ENCODE peak calls at places on chromosomes 6 and 20, in ten cellular contexts. R is ureter; Q is WTC11; I is naive thymus-derived CD8-positive, alpha-beta T cell; X is epithelial cell of proximal tubule; B is omental fat pad; K is CD8-positive, alpha-beta T cell; J is KG1; M is M059J; T is heart right ventricle. A is an unnamed sample.

GRCh38 chr6:166415833-166416347 is 33.1 kb upstream of the MPC1 start:
- DNase-seq in M (no peak), B (no peak), T (no peak), R (no peak), I (no peak), Q (no peak), J (no peak), K (no peak), X (no peak), A (no peak)

GRCh38 chr6:27545271-27546046 is 72.6 kb upstream of the ZNF184 start:
- DNase-seq in R (no peak), X (peak; percentile 60), M (peak; percentile 80), T (no peak), K (no peak), B (no peak), Q (peak; percentile 92), J (no peak), I (no peak), A (peak; percentile 83)

GRCh38 chr6:87115402-87116135 is 20.7 kb upstream of the CGA start:
- DNase-seq in Q (no peak), T (no peak), R (no peak), X (no peak), I (no peak), B (no peak), J (no peak), K (no peak), M (no peak), A (no peak)

GRCh38 chr6:148395583-148396101 is 53.0 kb downstream of the SASH1 start:
- DNase-seq in Q (no peak), X (no peak), R (no peak), B (no peak), I (no peak), J (no peak), M (no peak), T (peak; percentile 48), K (no peak), A (no peak)

GRCh38 chr20:36126836-36127529 is 27.6 kb upstream of the EPB41L1 start:
- DNase-seq in J (no peak), T (no peak), I (no peak), M (no peak), B (no peak), K (no peak), R (no peak), Q (no peak), X (no peak), A (no peak)

GRCh38 chr6:79076160-79076559 is 1.9 kb downstream of the PHIP start:
- DNase-seq in M (peak; percentile 19), T (no peak), Q (no peak), K (no peak), I (no peak), B (no peak), R (no peak), X (no peak), J (no peak), A (no peak)

GRCh38 chr20:56893206-56893605 is 264.1 kb downstream of the TFAP2C start:
- DNase-seq in J (peak; percentile 22), B (no peak), K (no peak), R (no peak), T (no peak), M (peak; percentile 42), X (no peak), Q (peak; percentile 54), I (no peak), A (no peak)

GRCh38 chr6:101294051-101294638 is 99.4 kb upstream of the GRIK2 start:
- DNase-seq in Q (no peak), X (no peak), R (no peak), B (no peak), I (no peak), M (no peak), J (no peak), K (no peak), T (no peak), A (no peak)

GRCh38 chr6:133833905-133834304 is 55.0 kb upstream of the TCF21 start:
- DNase-seq in K (no peak), I (no peak), T (peak; percentile 24), M (no peak), X (no peak), J (no peak), Q (no peak), R (no peak), B (no peak), A (no peak)

GRCh38 chr6:76684881-76685280 is 612.4 kb upstream of the IMPG1 start:
- DNase-seq in R (no peak), J (no peak), Q (no peak), X (no peak), K (no peak), I (no peak), T (no peak), B (no peak), M (peak; percentile 9), A (no peak)

GRCh38 chr6:79813854-79814477 is 133.4 kb downstream of the ELOVL4 start:
- DNase-seq in X (no peak), K (peak; percentile 67), M (peak; percentile 58), J (peak; percentile 28), R (peak; percentile 75), T (peak; percentile 70), Q (peak; percentile 85), I (peak; percentile 22), B (peak; percentile 84), A (peak; percentile 86)

GRCh38 chr6:166388605-166389004 is 5.9 kb upstream of the MPC1 start:
- DNase-seq in K (no peak), R (no peak), M (no peak), X (no peak), B (no peak), T (no peak), J (no peak), I (no peak), Q (no peak), A (no peak)

GRCh38 chr6:2949121-2949520 is 22.2 kb downstream of the SERPINB6 start:
- DNase-seq in K (no peak), B (no peak), Q (no peak), R (no peak), J (no peak), M (no peak), I (no peak), T (no peak), X (no peak), A (no peak)

GRCh38 chr6:15495375-15495901 is 167.4 kb downstream of the DTNBP1 start:
- DNase-seq in Q (no peak), R (no peak), K (no peak), I (no peak), T (peak; percentile 61), J (no peak), M (no peak), B (peak; percentile 12), X (no peak), A (no peak)

GRCh38 chr20:59006864-59007757 is at the start of gene CTSZ:
- DNase-seq in T (peak; percentile 51), Q (peak; percentile 61), B (no peak), K (peak; percentile 40), M (no peak), X (no peak), J (no peak), R (no peak), I (peak; percentile 12), A (no peak)

GRCh38 chr6:14317616-14318015 is 200.0 kb downstream of the CD83 start:
- DNase-seq in B (no peak), M (no peak), J (no peak), K (no peak), R (no peak), X (no peak), T (no peak), Q (no peak), I (no peak), A (no peak)

GRCh38 chr6:154950979-154951378 is 44.1 kb upstream of the TIAM2 start:
- DNase-seq in K (no peak), R (no peak), I (no peak), B (no peak), M (no peak), T (no peak), Q (no peak), J (no peak), X (no peak), A (no peak)

GRCh38 chr6:127547215-127547614 is 28.1 kb upstream of the MTCL3 start:
- DNase-seq in Q (peak; percentile 44), T (no peak), X (no peak), M (peak; percentile 14), I (no peak), R (no peak), B (no peak), K (no peak), J (no peak), A (peak; percentile 32)

GRCh38 chr6:88712243-88712936 is 251.0 kb downstream of the RNGTT start:
- DNase-seq in Q (no peak), M (no peak), X (no peak), T (no peak), I (no peak), J (no peak), K (no peak), B (no peak), R (no peak), A (no peak)

GRCh38 chr20:62578294-62578897 is 63.9 kb upstream of the SLCO4A1 start:
- DNase-seq in Q (no peak), M (no peak), R (no peak), B (no peak), T (no peak), I (no peak), J (no peak), X (no peak), K (no peak), A (no peak)

GRCh38 chr6:5379647-5380242 is 118.4 kb downstream of the FARS2 start:
- DNase-seq in T (no peak), X (no peak), R (no peak), K (no peak), J (no peak), Q (peak; percentile 61), B (no peak), M (peak; percentile 40), I (no peak), A (peak; percentile 55)

GRCh38 chr20:11453430-11453829 is 464.3 kb upstream of the BTBD3 start:
- DNase-seq in Q (no peak), X (no peak), R (no peak), I (no peak), K (no peak), J (no peak), M (peak; percentile 80), B (no peak), T (no peak), A (no peak)

GRCh38 chr6:113004691-113005270 is 657.7 kb downstream of the RFPL4B start:
- DNase-seq in I (no peak), R (no peak), X (no peak), K (no peak), J (no peak), M (no peak), T (no peak), Q (no peak), B (no peak), A (no peak)

GRCh38 chr6:106446287-106446885 is 85.9 kb downstream of the CRYBG1 start:
- DNase-seq in Q (no peak), X (no peak), R (no peak), J (no peak), T (no peak), I (no peak), K (no peak), B (no peak), M (no peak), A (no peak)

GRCh38 chr6:3063733-3064700 is 4.3 kb upstream of the RIPK1 start:
- DNase-seq in J (peak; percentile 51), X (peak; percentile 56), Q (peak; percentile 85), R (peak; percentile 95), I (peak; percentile 85), M (peak; percentile 95), T (peak; percentile 95), B (peak; percentile 84), K (peak; percentile 90), A (peak; percentile 78)

GRCh38 chr20:50267041-50267865 is 76.6 kb downstream of the CEBPB start:
- DNase-seq in M (peak; percentile 55), J (no peak), K (no peak), X (no peak), I (no peak), R (no peak), B (no peak), T (no peak), Q (peak; percentile 58), A (no peak)

GRCh38 chr20:49914310-49915117 is 815 bp downstream of the SPATA2 start:
- DNase-seq in R (no peak), K (no peak), X (no peak), B (no peak), I (no peak), T (no peak), M (peak; percentile 46), J (no peak), Q (no peak), A (no peak)

GRCh38 chr6:1077822-1078221 is 234.1 kb upstream of the FOXQ1 start:
- DNase-seq in J (no peak), K (no peak), X (no peak), I (no peak), Q (no peak), M (no peak), T (no peak), R (no peak), B (no peak), A (no peak)